ENCODE peak calls at places on chromosomes 16 and 17, in nine cellular contexts. R, Y, H, O, G, S, U, Q and A are unnamed samples.

GRCh38 chr17:4604111-4604644 is 19.8 kb downstream of the SMTNL2 start:
- DNase-seq in R (no peak), Y (peak), H (no peak), O (no peak), G (peak), S (no peak), U (peak), Q (no peak), A (no peak)

GRCh38 chr17:57801044-57801711 is 48.7 kb downstream of the MRPS23 start:
- DNase-seq in R (no peak), Y (no peak), H (no peak), O (no peak), G (no peak), S (no peak), U (no peak), Q (no peak), A (no peak)

GRCh38 chr17:57455063-57455914 is 199.0 kb downstream of the MSI2 start:
- DNase-seq in R (peak), Y (no peak), H (no peak), O (no peak), G (no peak), S (peak), U (peak), Q (no peak), A (no peak)

GRCh38 chr16:57112403-57113041 is 20.1 kb downstream of the CPNE2 start:
- DNase-seq in R (no peak), Y (no peak), H (no peak), O (peak), G (no peak), S (no peak), U (no peak), Q (no peak), A (no peak)

GRCh38 chr17:50352072-50352692 is 6.3 kb downstream of the XYLT2 start:
- DNase-seq in R (no peak), Y (no peak), H (no peak), O (no peak), G (no peak), S (no peak), U (no peak), Q (no peak), A (no peak)

GRCh38 chr17:46876353-46876887 is 25.0 kb downstream of the WNT9B start:
- DNase-seq in R (no peak), Y (peak), H (peak), O (no peak), G (peak), S (peak), U (no peak), Q (peak), A (no peak)

GRCh38 chr16:82146957-82147356 is 23.1 kb downstream of the MPHOSPH6 start:
- DNase-seq in R (no peak), Y (no peak), H (no peak), O (no peak), G (no peak), S (no peak), U (no peak), Q (no peak), A (no peak)

GRCh38 chr16:10494343-10495030 is 85.9 kb downstream of the EMP2 start:
- DNase-seq in R (no peak), Y (no peak), H (no peak), O (no peak), G (no peak), S (no peak), U (no peak), Q (no peak), A (no peak)

GRCh38 chr17:15023589-15023988 is 241.5 kb downstream of the PMP22 start:
- DNase-seq in R (no peak), Y (no peak), H (no peak), O (no peak), G (no peak), S (no peak), U (peak), Q (no peak), A (no peak)

GRCh38 chr17:46002311-46002972 is 3.4 kb downstream of the STH start:
- DNase-seq in R (peak), Y (peak), H (peak), O (peak), G (peak), S (peak), U (peak), Q (peak), A (peak)

GRCh38 chr17:10668771-10669170 is 11.7 kb upstream of the MYH3 start:
- DNase-seq in R (no peak), Y (no peak), H (peak), O (no peak), G (no peak), S (no peak), U (peak), Q (no peak), A (no peak)

GRCh38 chr16:11078812-11079459 is 134.6 kb downstream of the CLEC16A start:
- DNase-seq in R (no peak), Y (no peak), H (no peak), O (no peak), G (peak), S (no peak), U (peak), Q (no peak), A (peak)

GRCh38 chr17:49694847-49695697 is 12.7 kb downstream of the SLC35B1 start:
- DNase-seq in R (peak), Y (peak), H (no peak), O (no peak), G (peak), S (peak), U (peak), Q (peak), A (peak)

GRCh38 chr17:40072481-40073346 is 9.9 kb downstream of the THRA start:
- DNase-seq in R (no peak), Y (no peak), H (no peak), O (no peak), G (no peak), S (no peak), U (no peak), Q (no peak), A (no peak)

GRCh38 chr16:10992797-10993196 is 48.4 kb downstream of the CLEC16A start:
- DNase-seq in R (no peak), Y (no peak), H (peak), O (no peak), G (peak), S (peak), U (peak), Q (no peak), A (no peak)

GRCh38 chr16:1614226-1615102 is 2.3 kb downstream of the CRAMP1 start:
- DNase-seq in R (no peak), Y (peak), H (no peak), O (peak), G (peak), S (peak), U (no peak), Q (peak), A (no peak)

GRCh38 chr17:12627177-12627629 is 38.5 kb upstream of the MYOCD start:
- DNase-seq in R (no peak), Y (no peak), H (no peak), O (peak), G (peak), S (no peak), U (peak), Q (no peak), A (no peak)

GRCh38 chr17:42852351-42852750 is 1.4 kb downstream of the AOC3 start:
- DNase-seq in R (no peak), Y (no peak), H (no peak), O (no peak), G (no peak), S (no peak), U (no peak), Q (no peak), A (no peak)

GRCh38 chr17:20314834-20315233 is 152.5 kb downstream of the LGALS9B start:
- DNase-seq in R (no peak), Y (no peak), H (no peak), O (no peak), G (no peak), S (no peak), U (no peak), Q (no peak), A (no peak)

GRCh38 chr17:60398227-60398959 is 6.5 kb upstream of the USP32 start:
- DNase-seq in R (no peak), Y (no peak), H (no peak), O (no peak), G (no peak), S (no peak), U (no peak), Q (peak), A (no peak)